ENCODE peak calls at places on chromosome 5, in nine cellular contexts. C, E, P, G, S, W, J, T and H are unnamed samples.
A peak's percentile ranks its signal among the peaks of the same experiment; 100 is the strongest.

GRCh38 chr5:167726641-167727040 is 564.8 kb upstream of the WWC1 start:
- DNase-seq in W (no peak), G (no peak), S (no peak), C (peak; percentile 87), J (no peak), P (no peak), T (no peak), E (no peak), H (no peak)

GRCh38 chr5:154868702-154869101 is 10.3 kb downstream of the CNOT8 start:
- DNase-seq in T (peak; percentile 16), P (no peak), S (no peak), J (no peak), G (no peak), E (no peak), C (no peak), W (no peak), H (no peak)

GRCh38 chr5:173721259-173722232 is 105.1 kb upstream of the BOD1 start:
- DNase-seq in G (no peak), E (no peak), P (no peak), T (no peak), S (no peak), J (no peak), C (no peak), W (no peak), H (no peak)

GRCh38 chr5:56183507-56183906 is 49.6 kb downstream of the ANKRD55 start:
- DNase-seq in P (no peak), E (no peak), J (no peak), W (no peak), S (no peak), C (peak; percentile 83), T (peak; percentile 93), G (peak; percentile 54), H (no peak)

GRCh38 chr5:96904054-96904931 is 28.0 kb downstream of the ERAP2 start:
- DNase-seq in G (no peak), C (no peak), S (no peak), W (no peak), P (no peak), J (no peak), T (no peak), E (no peak), H (no peak)

GRCh38 chr5:65418661-65419060 is 63.1 kb downstream of the ADAMTS6 start:
- DNase-seq in E (no peak), T (no peak), W (no peak), G (no peak), P (no peak), C (peak; percentile 61), S (no peak), J (no peak), H (no peak)

GRCh38 chr5:35987776-35988175 is 3.4 kb downstream of the UGT3A1 start:
- DNase-seq in C (no peak), W (no peak), J (no peak), S (no peak), E (no peak), T (no peak), G (no peak), P (no peak), H (no peak)

GRCh38 chr5:162163663-162164062 is 96.1 kb downstream of the GABRG2 start:
- DNase-seq in C (no peak), P (no peak), J (no peak), G (no peak), E (no peak), S (no peak), T (no peak), W (no peak), H (no peak)

GRCh38 chr5:78666041-78666444 is 17.5 kb upstream of the LHFPL2 start:
- DNase-seq in S (no peak), J (no peak), G (no peak), W (no peak), E (no peak), T (no peak), C (peak; percentile 24), P (no peak), H (no peak)

GRCh38 chr5:138528208-138528607 is 14.8 kb downstream of the ETF1 start:
- DNase-seq in W (no peak), G (no peak), C (no peak), S (no peak), E (no peak), J (no peak), P (no peak), T (no peak), H (no peak)

GRCh38 chr5:72767289-72768010 is 49.0 kb upstream of the TNPO1 start:
- DNase-seq in W (no peak), S (no peak), E (peak; percentile 73), T (no peak), P (no peak), G (peak; percentile 2), C (no peak), J (no peak), H (no peak)

GRCh38 chr5:172929371-172929838 is 29.8 kb upstream of the RPL26L1 start:
- DNase-seq in E (no peak), P (no peak), G (peak; percentile 67), S (no peak), J (no peak), T (peak; percentile 70), W (no peak), C (peak; percentile 96), H (no peak)

GRCh38 chr5:119315516-119315949 is 40.3 kb upstream of the TNFAIP8 start:
- DNase-seq in S (no peak), T (peak; percentile 48), E (peak; percentile 74), W (no peak), C (peak; percentile 32), P (peak; percentile 18), G (peak; percentile 60), J (no peak), H (no peak)

GRCh38 chr5:116554764-116555163 is 19.9 kb downstream of the SEMA6A start:
- DNase-seq in G (no peak), S (no peak), P (no peak), E (peak; percentile 82), T (no peak), C (no peak), J (no peak), W (no peak), H (no peak)

GRCh38 chr5:141521244-141521781 is 32.4 kb downstream of the PCDHGC5 start:
- DNase-seq in J (no peak), T (peak; percentile 100), C (peak; percentile 99), P (no peak), W (no peak), E (peak; percentile 61), G (peak; percentile 96), S (no peak), H (no peak)

GRCh38 chr5:115986358-115986757 is 24.1 kb downstream of the LVRN start:
- DNase-seq in W (no peak), E (peak; percentile 40), J (no peak), T (no peak), C (peak; percentile 81), G (no peak), S (no peak), P (no peak), H (no peak)

GRCh38 chr5:131406997-131407638 is 143.3 kb downstream of the CDC42SE2 start:
- DNase-seq in G (no peak), S (no peak), P (no peak), W (no peak), E (no peak), T (no peak), J (no peak), C (no peak), H (no peak)

GRCh38 chr5:177403194-177403825 is 2.8 kb upstream of the PFN3 start:
- DNase-seq in C (no peak), P (peak; percentile 39), S (no peak), J (no peak), W (no peak), T (no peak), E (no peak), G (peak; percentile 68), H (no peak)

GRCh38 chr5:111225926-111226325 is 1.7 kb downstream of the CAMK4 start:
- DNase-seq in C (no peak), T (no peak), P (no peak), S (no peak), E (no peak), J (no peak), W (no peak), G (no peak), H (no peak)

GRCh38 chr5:35229076-35230042 is 928 bp downstream of the PRLR start:
- DNase-seq in T (no peak), C (no peak), W (no peak), P (no peak), E (peak; percentile 66), G (no peak), J (peak; percentile 66), S (no peak), H (no peak)

GRCh38 chr5:26482817-26483375 is 555.5 kb downstream of the CDH9 start:
- DNase-seq in W (no peak), T (peak; percentile 84), C (peak; percentile 1), P (no peak), S (no peak), E (peak; percentile 81), J (no peak), G (peak; percentile 76), H (no peak)

GRCh38 chr5:83895860-83896259 is 175.2 kb upstream of the HAPLN1 start:
- DNase-seq in S (no peak), J (no peak), E (no peak), C (peak; percentile 65), G (peak; percentile 35), P (no peak), T (peak; percentile 32), W (no peak), H (no peak)

GRCh38 chr5:93357686-93358085 is 223.3 kb downstream of the NR2F1-AS1 start:
- DNase-seq in S (no peak), C (no peak), T (no peak), J (no peak), W (no peak), E (no peak), P (no peak), G (no peak), H (no peak)

GRCh38 chr5:57598756-57599155 is 116.1 kb upstream of the ACTBL2 start:
- DNase-seq in G (peak; percentile 55), E (no peak), P (no peak), S (no peak), C (peak; percentile 43), T (peak; percentile 58), W (no peak), J (no peak), H (no peak)

GRCh38 chr5:115831163-115831768 is 10.1 kb downstream of the ATG12 start:
- DNase-seq in J (no peak), W (no peak), T (peak; percentile 49), G (peak; percentile 29), E (peak; percentile 33), C (peak; percentile 30), P (no peak), S (no peak), H (no peak)